ENCODE peak calls at places on chromosome 12, in eight cellular contexts. S, U, C, V, M, I, F and J are unnamed samples.

GRCh38 chr12:121190523-121191031 is 19.4 kb upstream of the P2RX4 start:
- DNase-seq in F (peak), S (no peak), C (no peak), V (no peak), M (peak), U (no peak), I (no peak), J (no peak)

GRCh38 chr12:62468935-62469334 is 2.3 kb downstream of the MON2 start:
- DNase-seq in M (no peak), V (no peak), C (no peak), F (no peak), U (no peak), S (no peak), I (no peak), J (no peak)

GRCh38 chr12:48119078-48119833 is at the start of gene PFKM:
- DNase-seq in M (peak), V (peak), F (peak), U (peak), S (peak), C (peak), I (peak), J (peak)

GRCh38 chr12:40446385-40446784 is 221.6 kb downstream of the LRRK2 start:
- DNase-seq in U (no peak), F (peak), S (no peak), M (no peak), I (peak), C (no peak), V (no peak), J (no peak)

GRCh38 chr12:94570161-94570560 is 80.2 kb downstream of the TMCC3 start:
- DNase-seq in F (peak), S (no peak), C (no peak), M (no peak), U (no peak), V (no peak), I (no peak), J (no peak)

GRCh38 chr12:106648736-106649135 is 65.9 kb downstream of the RFX4 start:
- DNase-seq in C (no peak), S (peak), I (no peak), M (no peak), F (peak), V (no peak), U (no peak), J (no peak)

GRCh38 chr12:52440821-52441319 is 6.7 kb upstream of the KRT75 start:
- DNase-seq in U (no peak), F (peak), S (no peak), M (peak), C (no peak), I (no peak), V (no peak), J (peak)

GRCh38 chr12:18153826-18154225 is 63.8 kb upstream of the RERGL start:
- DNase-seq in S (no peak), C (no peak), F (no peak), U (no peak), I (no peak), M (no peak), V (no peak), J (no peak)

GRCh38 chr12:25835385-25835784 is 123.1 kb upstream of the RASSF8 start:
- DNase-seq in C (no peak), V (no peak), F (no peak), M (no peak), U (no peak), I (no peak), S (no peak), J (no peak)

GRCh38 chr12:51852404-51853137 is 4.1 kb upstream of the FIGNL2 start:
- DNase-seq in C (no peak), I (no peak), V (no peak), S (no peak), F (peak), M (no peak), U (no peak), J (no peak)

GRCh38 chr12:131896811-131897270 is 2.4 kb downstream of the ULK1 start:
- DNase-seq in S (no peak), V (no peak), F (no peak), M (no peak), U (no peak), C (no peak), I (no peak), J (no peak)

GRCh38 chr12:52876371-52876770 is 27.6 kb upstream of the KRT78 start:
- DNase-seq in I (no peak), C (peak), S (peak), U (no peak), V (no peak), M (no peak), F (no peak), J (no peak)

GRCh38 chr12:115571027-115571426 is 706.5 kb downstream of the MED13L start:
- DNase-seq in U (no peak), I (no peak), V (no peak), M (no peak), S (no peak), F (no peak), C (no peak), J (no peak)

GRCh38 chr12:105479710-105480109 is 149.2 kb downstream of the C12orf75 start:
- DNase-seq in I (no peak), M (no peak), S (no peak), C (no peak), F (no peak), U (no peak), V (no peak), J (no peak)
- H3K4me3 ChIP-seq in I (no peak), M (no peak), S (no peak), C (no peak), F (no peak), U (no peak), V (no peak), J (no peak)

GRCh38 chr12:50085615-50085928 is 430 bp downstream of the SMARCD1 start:
- DNase-seq in U (no peak), C (no peak), M (no peak), F (no peak), S (no peak), I (no peak), V (no peak), J (no peak)

GRCh38 chr12:50084775-50085614 is at the start of gene SMARCD1:
- DNase-seq in S (peak), U (peak), V (peak), M (peak), F (peak), I (peak), C (peak), J (peak)

GRCh38 chr12:50087159-50087558 is 2.0 kb downstream of the SMARCD1 start:
- DNase-seq in S (no peak), U (no peak), C (no peak), V (no peak), F (no peak), M (no peak), I (no peak), J (no peak)

GRCh38 chr12:50087995-50088394 is 2.9 kb downstream of the SMARCD1 start:
- DNase-seq in I (no peak), S (no peak), C (no peak), V (no peak), U (no peak), M (peak), F (peak), J (no peak)

GRCh38 chr12:50086148-50086547 is 1.0 kb downstream of the SMARCD1 start:
- DNase-seq in V (no peak), U (no peak), M (no peak), S (no peak), F (no peak), C (no peak), I (no peak), J (no peak)
- H3K4me3 ChIP-seq in V (peak), U (peak), M (peak), S (peak), F (peak), C (peak), I (peak), J (no peak)

GRCh38 chr12:128629979-128630378 is 193.8 kb downstream of the SLC15A4 start:
- DNase-seq in V (no peak), F (no peak), C (no peak), M (no peak), U (no peak), I (no peak), S (no peak), J (no peak)
- H3K4me3 ChIP-seq in V (no peak), F (no peak), C (no peak), M (no peak), U (no peak), I (no peak), S (no peak), J (no peak)

GRCh38 chr12:11227373-11227772 is 40.6 kb upstream of the TAS2R42 start:
- DNase-seq in M (no peak), S (no peak), U (no peak), C (no peak), F (no peak), I (no peak), V (no peak), J (no peak)
- H3K4me3 ChIP-seq in M (no peak), S (no peak), U (no peak), C (no peak), F (no peak), I (no peak), V (no peak), J (no peak)

GRCh38 chr12:79933043-79933442 is 1.9 kb downstream of the PPP1R12A start:
- DNase-seq in C (no peak), F (no peak), S (no peak), V (no peak), I (no peak), U (no peak), M (no peak), J (no peak)
- H3K4me3 ChIP-seq in C (peak), F (peak), S (peak), V (peak), I (peak), U (peak), M (peak), J (no peak)

DNA sequence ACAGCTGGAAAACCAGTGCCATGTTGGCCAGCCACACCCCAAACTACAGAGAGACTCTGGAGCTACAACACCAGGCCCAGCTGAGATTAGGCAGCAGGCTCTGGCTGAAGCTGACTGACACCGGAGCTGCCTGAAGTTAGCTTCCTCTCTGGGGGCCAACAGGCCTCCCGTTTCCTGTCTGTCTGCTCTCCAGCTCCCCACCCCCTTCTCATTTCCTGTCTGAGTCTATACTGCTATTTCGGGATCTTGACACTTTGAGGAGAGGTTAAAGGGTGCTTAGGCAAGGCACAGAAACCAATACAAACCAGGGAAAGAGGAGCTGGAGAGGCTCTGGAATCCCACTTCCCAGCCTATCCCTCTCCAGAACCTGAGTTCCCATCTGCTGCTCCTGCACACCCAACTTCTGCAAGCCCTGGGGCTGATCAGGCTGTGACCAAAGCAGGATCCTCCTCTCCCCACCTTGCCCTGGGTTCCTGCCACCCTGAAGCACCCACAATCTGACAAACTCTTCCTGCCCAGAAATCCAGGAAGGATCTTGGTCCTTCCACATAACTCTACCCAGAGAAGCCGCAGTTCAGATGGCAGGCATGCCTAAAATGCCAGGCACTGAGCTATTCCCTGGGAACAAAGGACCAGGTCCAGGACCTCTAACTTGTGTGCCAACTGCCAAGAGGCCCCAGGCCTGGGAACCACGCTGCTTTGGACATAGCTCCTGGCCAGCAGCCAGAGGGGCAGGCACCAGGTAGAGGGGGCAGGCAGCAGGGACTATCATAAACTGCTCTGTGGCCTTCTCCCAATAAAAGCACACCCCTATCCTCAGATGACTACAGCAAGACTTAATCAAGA is 39.9 kb downstream of the PRPF40B start:
- DNase-seq in F (peak), I (peak), M (peak), V (peak), S (peak), C (peak), U (peak), J (no peak)
- H3K4me3 ChIP-seq in F (no peak), I (no peak), M (no peak), V (no peak), S (no peak), C (no peak), U (peak), J (no peak)

GRCh38 chr12:6820171-6820570 is 1.4 kb upstream of the GPR162 start:
- DNase-seq in U (no peak), F (no peak), C (no peak), I (no peak), S (no peak), V (no peak), M (no peak), J (no peak)

GRCh38 chr12:6818246-6819006 is 3.2 kb upstream of the GPR162 start:
- DNase-seq in F (no peak), V (no peak), U (no peak), I (no peak), S (no peak), M (no peak), C (no peak), J (no peak)

GRCh38 chr12:6821271-6821673 is 349 bp upstream of the GPR162 start:
- DNase-seq in C (peak), F (peak), U (peak), I (peak), S (peak), V (no peak), M (peak), J (peak)

GRCh38 chr12:6817662-6818157 is 3.9 kb upstream of the GPR162 start:
- DNase-seq in C (no peak), M (no peak), V (no peak), U (no peak), S (no peak), F (no peak), I (no peak), J (no peak)

DNA sequence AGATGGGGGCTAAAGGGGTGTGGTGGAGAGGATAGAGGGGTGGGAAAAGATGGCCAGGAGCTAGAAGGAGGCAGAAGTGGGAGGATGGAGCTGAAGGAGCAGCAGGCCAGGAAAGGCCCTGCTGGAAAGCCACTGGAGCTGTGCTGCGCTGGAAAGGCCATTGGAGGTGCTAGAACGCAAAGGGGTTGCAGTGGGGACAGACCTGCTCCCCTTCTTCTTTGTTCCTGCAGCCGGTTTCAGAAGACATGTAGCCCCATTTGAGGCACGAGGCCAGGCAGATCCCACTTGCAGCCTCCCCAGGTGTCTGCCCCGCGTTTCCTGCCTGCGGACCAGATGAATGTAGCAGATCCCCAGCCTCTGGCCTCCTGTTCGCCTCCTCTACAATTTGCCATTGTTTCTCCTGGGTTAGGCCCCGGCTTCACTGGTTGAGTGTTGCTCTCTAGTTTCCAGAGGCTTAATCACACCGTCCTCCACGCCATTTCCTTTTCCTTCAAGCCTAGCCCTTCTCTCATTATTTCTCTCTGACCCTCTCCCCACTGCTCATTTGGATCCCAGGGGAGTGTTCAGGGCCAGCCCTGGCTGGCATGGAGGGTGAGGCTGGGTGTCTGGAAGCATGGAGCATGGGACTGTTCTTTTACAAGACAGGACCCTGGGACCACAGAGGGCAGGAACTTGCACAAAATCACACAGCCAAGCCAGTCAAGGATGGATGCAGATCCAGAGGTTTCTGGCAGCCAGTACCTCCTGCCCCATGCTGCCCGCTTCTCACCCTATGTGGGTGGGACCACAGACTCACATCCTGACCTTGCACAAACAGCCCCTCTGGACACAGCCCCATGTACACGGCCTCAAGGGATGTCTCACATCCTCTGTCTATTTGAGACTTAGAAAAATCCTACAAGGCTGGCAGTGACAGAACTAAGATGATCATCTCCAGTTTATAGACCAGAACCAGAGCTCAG is 2.3 kb upstream of the GPR162 start:
- DNase-seq in M (no peak), S (no peak), C (no peak), F (no peak), I (no peak), V (no peak), U (peak), J (no peak)
- H3K4me3 ChIP-seq in M (no peak), S (no peak), C (no peak), F (no peak), I (no peak), V (no peak), U (no peak), J (no peak)

DNA sequence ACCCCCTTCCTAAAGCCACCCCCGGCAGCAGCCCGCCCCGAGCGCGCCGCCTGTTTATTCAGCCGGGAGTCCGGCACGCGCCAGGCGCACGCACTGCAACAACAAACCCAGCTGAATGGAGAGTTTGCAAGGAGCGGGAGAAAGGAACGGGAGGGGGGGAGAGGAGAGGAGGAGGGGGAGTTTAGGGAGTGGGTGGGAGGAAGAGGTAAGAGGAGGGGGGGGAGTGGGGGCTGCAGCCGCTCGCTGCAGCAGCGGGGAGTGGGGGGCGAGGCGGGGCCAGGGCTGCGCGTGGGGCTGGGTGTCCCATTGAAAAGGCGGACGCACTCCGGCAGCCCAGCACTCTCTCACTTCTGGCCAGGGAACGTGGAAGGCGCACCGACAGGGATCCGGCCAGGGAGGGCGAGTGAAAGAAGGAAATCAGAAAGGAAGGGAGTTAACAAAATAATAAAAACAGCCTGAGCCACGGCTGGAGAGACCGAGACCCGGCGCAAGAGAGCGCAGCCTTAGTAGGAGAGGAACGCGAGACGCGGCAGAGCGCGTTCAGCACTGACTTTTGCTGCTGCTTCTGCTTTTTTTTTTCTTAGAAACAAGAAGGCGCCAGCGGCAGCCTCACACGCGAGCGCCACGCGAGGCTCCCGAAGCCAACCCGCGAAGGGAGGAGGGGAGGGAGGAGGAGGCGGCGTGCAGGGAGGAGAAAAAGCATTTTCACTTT is at the start of gene ASCL1:
- DNase-seq in F (peak), C (no peak), I (no peak), M (no peak), V (no peak), U (no peak), S (no peak), J (no peak)
- H3K4me3 ChIP-seq in F (no peak), C (peak), I (no peak), M (peak), V (peak), U (peak), S (peak), J (no peak)